ENCODE peak calls at places on chromosomes 3 and 15, in six cellular contexts. One of them, this sample, is unnamed.
A peak's percentile ranks its signal among the peaks of the same experiment; 100 is the strongest.

GRCh38 chr15:58548308-58549012 is 116.7 kb downstream of the LIPC start:
- DNase-seq in CD8-positive, alpha-beta T cell: no peak
- DNase-seq in pancreas: no peak
- DNase-seq in vagina: peak; percentile 77
- DNase-seq in fibroblast of villous mesenchyme: no peak
- DNase-seq in adrenal gland: no peak
- DNase-seq in this sample: no peak

GRCh38 chr3:143037867-143038266 is 36.5 kb downstream of the U2SURP start:
- DNase-seq in CD8-positive, alpha-beta T cell: no peak
- DNase-seq in fibroblast of villous mesenchyme: no peak
- DNase-seq in pancreas: no peak
- DNase-seq in adrenal gland: no peak
- DNase-seq in vagina: no peak
- DNase-seq in this sample: no peak

GRCh38 chr15:70142322-70143191 is 44.8 kb upstream of the TLE3 start:
- DNase-seq in fibroblast of villous mesenchyme: peak; percentile 89
- DNase-seq in pancreas: no peak
- DNase-seq in adrenal gland: peak; percentile 41
- DNase-seq in vagina: no peak
- DNase-seq in CD8-positive, alpha-beta T cell: no peak
- DNase-seq in this sample: no peak

GRCh38 chr3:148604270-148605085 is 93.2 kb upstream of the AGTR1 start:
- DNase-seq in adrenal gland: no peak
- DNase-seq in vagina: no peak
- DNase-seq in pancreas: no peak
- DNase-seq in CD8-positive, alpha-beta T cell: no peak
- DNase-seq in fibroblast of villous mesenchyme: peak; percentile 42
- DNase-seq in this sample: no peak

GRCh38 chr15:100704281-100705055 is 102.1 kb downstream of the ASB7 start:
- DNase-seq in CD8-positive, alpha-beta T cell: no peak
- DNase-seq in pancreas: no peak
- DNase-seq in vagina: peak; percentile 60
- DNase-seq in fibroblast of villous mesenchyme: no peak
- DNase-seq in adrenal gland: no peak
- DNase-seq in this sample: no peak

GRCh38 chr15:70234256-70234965 is 136.7 kb upstream of the TLE3 start:
- DNase-seq in vagina: no peak
- DNase-seq in pancreas: no peak
- DNase-seq in adrenal gland: no peak
- DNase-seq in fibroblast of villous mesenchyme: peak; percentile 95
- DNase-seq in CD8-positive, alpha-beta T cell: no peak
- DNase-seq in this sample: no peak

GRCh38 chr3:57746156-57747125 is 9.7 kb upstream of the SLMAP start:
- DNase-seq in vagina: no peak
- DNase-seq in fibroblast of villous mesenchyme: no peak
- DNase-seq in adrenal gland: no peak
- DNase-seq in pancreas: no peak
- DNase-seq in CD8-positive, alpha-beta T cell: no peak
- DNase-seq in this sample: no peak

GRCh38 chr3:40782086-40782721 is 257.4 kb downstream of the ZNF621 start:
- DNase-seq in CD8-positive, alpha-beta T cell: no peak
- DNase-seq in vagina: no peak
- DNase-seq in adrenal gland: no peak
- DNase-seq in pancreas: no peak
- DNase-seq in fibroblast of villous mesenchyme: no peak
- DNase-seq in this sample: peak; percentile 30

GRCh38 chr3:59469948-59470723 is 420.3 kb upstream of the CFAP20DC start:
- DNase-seq in CD8-positive, alpha-beta T cell: no peak
- DNase-seq in fibroblast of villous mesenchyme: peak; percentile 4
- DNase-seq in adrenal gland: no peak
- DNase-seq in vagina: no peak
- DNase-seq in pancreas: no peak
- DNase-seq in this sample: no peak

GRCh38 chr3:10444511-10444910 is 60.9 kb downstream of the ATP2B2 start:
- DNase-seq in vagina: no peak
- DNase-seq in fibroblast of villous mesenchyme: no peak
- DNase-seq in CD8-positive, alpha-beta T cell: no peak
- DNase-seq in pancreas: no peak
- DNase-seq in adrenal gland: no peak
- DNase-seq in this sample: peak; percentile 22

GRCh38 chr3:8254489-8254888 is 247.1 kb upstream of the LMCD1 start:
- DNase-seq in adrenal gland: no peak
- DNase-seq in pancreas: no peak
- DNase-seq in CD8-positive, alpha-beta T cell: no peak
- DNase-seq in vagina: no peak
- DNase-seq in fibroblast of villous mesenchyme: no peak
- DNase-seq in this sample: no peak

GRCh38 chr3:24481193-24481592 is 13.5 kb downstream of the THRB start:
- DNase-seq in CD8-positive, alpha-beta T cell: no peak
- DNase-seq in vagina: no peak
- DNase-seq in adrenal gland: no peak
- DNase-seq in pancreas: no peak
- DNase-seq in fibroblast of villous mesenchyme: no peak
- DNase-seq in this sample: no peak
- H3K4me3 ChIP-seq in CD8-positive, alpha-beta T cell: no peak overlapping the region
- H3K4me3 ChIP-seq in vagina: no peak overlapping the region
- H3K4me3 ChIP-seq in adrenal gland: no peak overlapping the region
- H3K4me3 ChIP-seq in pancreas: no peak overlapping the region
- H3K4me3 ChIP-seq in fibroblast of villous mesenchyme: no peak overlapping the region
- H3K4me3 ChIP-seq in this sample: no peak overlapping the region

GRCh38 chr15:85047271-85047948 is 65.8 kb downstream of the PDE8A start:
- DNase-seq in adrenal gland: peak; percentile 46
- DNase-seq in pancreas: no peak
- DNase-seq in vagina: no peak
- DNase-seq in CD8-positive, alpha-beta T cell: no peak
- DNase-seq in fibroblast of villous mesenchyme: peak; percentile 98
- DNase-seq in this sample: no peak

GRCh38 chr15:85044894-85045293 is 63.2 kb downstream of the PDE8A start:
- DNase-seq in adrenal gland: no peak
- DNase-seq in pancreas: no peak
- DNase-seq in fibroblast of villous mesenchyme: no peak
- DNase-seq in CD8-positive, alpha-beta T cell: no peak
- DNase-seq in vagina: no peak
- DNase-seq in this sample: no peak

GRCh38 chr15:85049805-85050204 is 68.1 kb downstream of the PDE8A start:
- DNase-seq in adrenal gland: no peak
- DNase-seq in CD8-positive, alpha-beta T cell: no peak
- DNase-seq in vagina: no peak
- DNase-seq in pancreas: no peak
- DNase-seq in fibroblast of villous mesenchyme: no peak
- DNase-seq in this sample: no peak

GRCh38 chr15:85045615-85046014 is 64.0 kb downstream of the PDE8A start:
- DNase-seq in CD8-positive, alpha-beta T cell: no peak
- DNase-seq in adrenal gland: no peak
- DNase-seq in pancreas: no peak
- DNase-seq in vagina: no peak
- DNase-seq in fibroblast of villous mesenchyme: no peak
- DNase-seq in this sample: no peak

GRCh38 chr15:85048430-85048829 is 66.8 kb downstream of the PDE8A start:
- DNase-seq in adrenal gland: no peak
- DNase-seq in pancreas: no peak
- DNase-seq in CD8-positive, alpha-beta T cell: no peak
- DNase-seq in vagina: no peak
- DNase-seq in fibroblast of villous mesenchyme: peak; percentile 41
- DNase-seq in this sample: no peak
- H3K4me3 ChIP-seq in adrenal gland: no peak overlapping the region
- H3K4me3 ChIP-seq in pancreas: no peak overlapping the region
- H3K4me3 ChIP-seq in CD8-positive, alpha-beta T cell: no peak overlapping the region
- H3K4me3 ChIP-seq in vagina: no peak overlapping the region
- H3K4me3 ChIP-seq in fibroblast of villous mesenchyme: no peak overlapping the region
- H3K4me3 ChIP-seq in this sample: no peak overlapping the region

DNA sequence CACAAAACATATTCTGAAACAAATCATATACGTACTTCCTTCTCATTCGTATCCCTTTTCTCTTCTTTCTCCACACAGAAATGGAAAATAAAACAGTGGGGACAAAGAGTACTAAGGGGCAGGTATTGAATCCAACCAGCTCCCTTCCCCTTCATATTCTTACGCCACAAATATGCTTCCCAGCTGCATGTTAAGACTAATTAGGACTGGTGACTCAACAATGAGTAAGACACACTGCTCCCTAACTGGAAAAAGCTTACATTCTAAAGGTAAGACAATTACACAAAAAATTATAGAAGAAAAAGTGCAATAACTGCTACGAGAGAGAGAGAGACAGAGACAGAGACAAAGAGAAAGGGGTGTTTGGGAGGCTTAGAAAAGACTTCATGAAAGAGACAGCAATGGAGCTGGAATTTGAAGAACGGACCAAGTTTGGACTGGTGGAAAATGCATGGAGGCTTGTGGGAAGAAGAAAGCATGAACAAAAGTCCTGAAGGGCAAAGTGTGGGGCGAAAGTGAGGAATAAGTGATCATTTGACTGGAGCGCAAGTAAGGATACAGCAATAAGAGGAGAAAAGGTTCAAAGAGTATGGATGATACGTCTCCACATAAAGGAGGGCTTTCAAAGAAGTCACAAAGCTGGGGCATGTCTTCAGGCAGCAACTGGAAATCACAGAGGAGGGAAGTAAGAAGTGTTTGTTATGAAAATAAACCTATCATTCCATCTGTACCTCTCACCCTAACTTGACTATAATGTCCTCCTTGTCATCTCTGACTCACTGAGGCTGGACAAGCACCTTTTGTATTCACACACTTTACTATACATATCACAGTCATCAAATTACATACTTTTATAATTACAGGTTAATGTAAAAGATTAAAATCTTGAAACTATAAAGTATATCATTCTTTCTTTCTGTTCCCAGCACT is 49.2 kb downstream of the RYK start:
- DNase-seq in CD8-positive, alpha-beta T cell: no peak
- DNase-seq in pancreas: no peak
- DNase-seq in adrenal gland: no peak
- DNase-seq in vagina: no peak
- DNase-seq in fibroblast of villous mesenchyme: peak; percentile 83
- DNase-seq in this sample: no peak
- H3K4me3 ChIP-seq in CD8-positive, alpha-beta T cell: no peak overlapping the region
- H3K4me3 ChIP-seq in pancreas: no peak overlapping the region
- H3K4me3 ChIP-seq in adrenal gland: no peak overlapping the region
- H3K4me3 ChIP-seq in vagina: no peak overlapping the region
- H3K4me3 ChIP-seq in fibroblast of villous mesenchyme: no peak overlapping the region
- H3K4me3 ChIP-seq in this sample: no peak overlapping the region

GRCh38 chr3:119498188-119498987 is at the start of gene TIMMDC1:
- DNase-seq in vagina: peak; percentile 97
- DNase-seq in adrenal gland: peak; percentile 98
- DNase-seq in fibroblast of villous mesenchyme: peak; percentile 96
- DNase-seq in pancreas: peak; percentile 97
- DNase-seq in CD8-positive, alpha-beta T cell: peak; percentile 98
- DNase-seq in this sample: peak; percentile 94

GRCh38 chr3:119500265-119500664 is 1.9 kb downstream of the TIMMDC1 start:
- DNase-seq in CD8-positive, alpha-beta T cell: no peak
- DNase-seq in pancreas: no peak
- DNase-seq in vagina: no peak
- DNase-seq in fibroblast of villous mesenchyme: no peak
- DNase-seq in adrenal gland: no peak
- DNase-seq in this sample: no peak

GRCh38 chr3:119492810-119493209 is 5.5 kb upstream of the TIMMDC1 start:
- DNase-seq in vagina: no peak
- DNase-seq in fibroblast of villous mesenchyme: no peak
- DNase-seq in adrenal gland: no peak
- DNase-seq in pancreas: no peak
- DNase-seq in CD8-positive, alpha-beta T cell: no peak
- DNase-seq in this sample: no peak

GRCh38 chr3:119494597-119494996 is 3.8 kb upstream of the TIMMDC1 start:
- DNase-seq in CD8-positive, alpha-beta T cell: no peak
- DNase-seq in fibroblast of villous mesenchyme: no peak
- DNase-seq in pancreas: no peak
- DNase-seq in adrenal gland: no peak
- DNase-seq in vagina: no peak
- DNase-seq in this sample: peak; percentile 20

GRCh38 chr3:119497824-119498187 is 541 bp upstream of the TIMMDC1 start:
- DNase-seq in pancreas: peak; percentile 19
- DNase-seq in vagina: no peak
- DNase-seq in fibroblast of villous mesenchyme: peak; percentile 36
- DNase-seq in CD8-positive, alpha-beta T cell: no peak
- DNase-seq in adrenal gland: peak; percentile 28
- DNase-seq in this sample: peak; percentile 16
- H3K4me3 ChIP-seq in pancreas: peak overlapping the region; percentile 85
- H3K4me3 ChIP-seq in vagina: peak overlapping the region; percentile 75
- H3K4me3 ChIP-seq in fibroblast of villous mesenchyme: peak overlapping the region; percentile 98
- H3K4me3 ChIP-seq in CD8-positive, alpha-beta T cell: peak overlapping the region; percentile 81
- H3K4me3 ChIP-seq in adrenal gland: peak overlapping the region; percentile 48
- H3K4me3 ChIP-seq in this sample: peak overlapping the region; percentile 93

DNA sequence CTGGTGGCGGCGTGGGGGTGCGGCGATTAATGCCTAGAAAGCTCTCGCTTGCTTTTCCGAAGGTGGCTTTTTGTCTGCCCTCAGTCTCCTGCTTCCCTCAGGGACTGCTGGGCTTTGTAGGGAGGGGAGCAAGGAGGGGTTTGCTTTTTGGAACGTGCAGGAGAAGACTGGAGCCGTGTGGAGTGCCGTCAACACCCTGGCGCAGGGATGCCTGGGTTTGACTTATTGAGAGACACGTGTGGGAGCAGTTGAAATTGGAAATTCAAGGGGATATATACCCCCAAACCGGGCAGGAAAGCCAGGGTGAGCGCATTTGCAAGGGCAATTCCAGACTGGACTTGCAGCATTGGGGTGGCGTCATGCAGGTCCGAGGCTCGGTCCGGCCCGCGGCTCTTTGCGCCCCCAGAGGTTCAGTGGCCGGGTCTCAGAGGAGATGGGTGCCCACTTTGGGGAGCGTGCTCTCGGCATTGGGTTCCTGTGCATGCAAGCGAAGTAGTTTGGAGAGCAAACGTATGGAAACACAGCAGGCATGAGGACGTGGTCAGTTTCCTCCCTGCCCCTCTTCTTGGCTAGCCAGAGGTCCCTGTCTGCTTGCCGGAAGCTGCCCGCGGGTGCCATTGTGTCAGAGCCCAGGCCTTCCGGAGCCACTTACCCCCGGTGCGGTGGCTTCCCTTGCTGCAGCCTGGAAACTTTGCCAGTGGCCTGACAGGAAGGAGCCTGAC is 2.2 kb downstream of the EPHB1 start:
- DNase-seq in pancreas: no peak
- DNase-seq in CD8-positive, alpha-beta T cell: no peak
- DNase-seq in fibroblast of villous mesenchyme: no peak
- DNase-seq in vagina: peak; percentile 62
- DNase-seq in adrenal gland: no peak
- DNase-seq in this sample: peak; percentile 56
- H3K4me3 ChIP-seq in pancreas: no peak overlapping the region
- H3K4me3 ChIP-seq in CD8-positive, alpha-beta T cell: no peak overlapping the region
- H3K4me3 ChIP-seq in fibroblast of villous mesenchyme: no peak overlapping the region
- H3K4me3 ChIP-seq in vagina: peak overlapping the region; percentile 45
- H3K4me3 ChIP-seq in adrenal gland: no peak overlapping the region
- H3K4me3 ChIP-seq in this sample: peak overlapping the region; percentile 68

DNA sequence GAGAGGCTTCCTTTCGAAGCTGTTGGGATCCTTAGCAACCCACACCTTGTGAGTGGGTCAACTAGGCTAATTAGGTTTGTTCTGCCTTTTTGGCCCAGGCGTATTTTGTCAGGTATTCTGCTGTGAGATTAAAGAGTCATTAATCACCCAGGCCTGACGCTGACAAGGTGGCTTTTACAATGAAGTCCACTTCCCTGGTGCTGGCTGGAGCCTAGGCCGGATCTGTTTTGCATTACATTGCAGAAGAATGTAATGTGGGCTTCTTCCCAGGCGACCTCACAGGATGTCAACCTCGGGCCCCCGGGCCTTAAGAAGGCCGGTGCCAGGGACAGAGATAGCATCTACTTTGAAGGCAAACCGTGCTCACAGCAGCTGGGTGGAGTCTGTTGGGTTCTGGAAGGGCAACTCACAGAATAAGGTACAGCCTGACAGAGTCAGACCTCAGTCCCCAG is 76.9 kb downstream of the HES1 start:
- DNase-seq in pancreas: no peak
- DNase-seq in adrenal gland: peak; percentile 26
- DNase-seq in fibroblast of villous mesenchyme: no peak
- DNase-seq in vagina: no peak
- DNase-seq in CD8-positive, alpha-beta T cell: no peak
- DNase-seq in this sample: peak; percentile 60
- H3K4me3 ChIP-seq in pancreas: no peak overlapping the region
- H3K4me3 ChIP-seq in adrenal gland: no peak overlapping the region
- H3K4me3 ChIP-seq in fibroblast of villous mesenchyme: no peak overlapping the region
- H3K4me3 ChIP-seq in vagina: no peak overlapping the region
- H3K4me3 ChIP-seq in CD8-positive, alpha-beta T cell: no peak overlapping the region
- H3K4me3 ChIP-seq in this sample: no peak overlapping the region

GRCh38 chr15:57124036-57124435 is 205.6 kb downstream of the TCF12 start:
- DNase-seq in adrenal gland: no peak
- DNase-seq in pancreas: no peak
- DNase-seq in vagina: no peak
- DNase-seq in CD8-positive, alpha-beta T cell: no peak
- DNase-seq in fibroblast of villous mesenchyme: no peak
- DNase-seq in this sample: no peak
- H3K4me3 ChIP-seq in adrenal gland: no peak overlapping the region
- H3K4me3 ChIP-seq in pancreas: no peak overlapping the region
- H3K4me3 ChIP-seq in vagina: no peak overlapping the region
- H3K4me3 ChIP-seq in CD8-positive, alpha-beta T cell: no peak overlapping the region
- H3K4me3 ChIP-seq in fibroblast of villous mesenchyme: no peak overlapping the region
- H3K4me3 ChIP-seq in this sample: no peak overlapping the region

This sample was measured in H7.